ENCODE peak calls at places on chromosome 13, in seven cellular contexts. One of them, this sample, is unnamed.

GRCh38 chr13:113848020-113848419 is 15.9 kb downstream of the GAS6 start:
- DNase-seq in GM23338: no peak
- DNase-seq in IMR-90: no peak
- DNase-seq in PC-3: no peak
- DNase-seq in HCT116: no peak
- DNase-seq in neural progenitor cell: no peak
- DNase-seq in osteoblast: no peak
- DNase-seq in this sample: no peak

GRCh38 chr13:29858667-29859066 is 8.2 kb upstream of the UBL3 start:
- DNase-seq in GM23338: no peak
- DNase-seq in IMR-90: peak; percentile 59
- DNase-seq in PC-3: no peak
- DNase-seq in HCT116: no peak
- DNase-seq in neural progenitor cell: no peak
- DNase-seq in osteoblast: peak; percentile 32
- DNase-seq in this sample: no peak

GRCh38 chr13:75330770-75331169 is 151.2 kb downstream of the TBC1D4 start:
- DNase-seq in GM23338: no peak
- DNase-seq in IMR-90: no peak
- DNase-seq in PC-3: no peak
- DNase-seq in HCT116: no peak
- DNase-seq in neural progenitor cell: no peak
- DNase-seq in osteoblast: no peak
- DNase-seq in this sample: no peak

GRCh38 chr13:21996049-21996448 is 325.2 kb downstream of the FGF9 start:
- DNase-seq in GM23338: no peak
- DNase-seq in IMR-90: no peak
- DNase-seq in PC-3: no peak
- DNase-seq in HCT116: no peak
- DNase-seq in neural progenitor cell: no peak
- DNase-seq in osteoblast: no peak
- DNase-seq in this sample: no peak

GRCh38 chr13:87122551-87122950 is 548.6 kb upstream of the SLITRK5 start:
- DNase-seq in GM23338: no peak
- DNase-seq in IMR-90: peak; percentile 68
- DNase-seq in PC-3: peak; percentile 54
- DNase-seq in HCT116: no peak
- DNase-seq in neural progenitor cell: no peak
- DNase-seq in osteoblast: no peak
- DNase-seq in this sample: no peak

GRCh38 chr13:29743229-29743786 is 107.1 kb downstream of the UBL3 start:
- DNase-seq in GM23338: no peak
- DNase-seq in IMR-90: peak; percentile 79
- DNase-seq in PC-3: no peak
- DNase-seq in HCT116: no peak
- DNase-seq in neural progenitor cell: peak; percentile 28
- DNase-seq in osteoblast: no peak
- DNase-seq in this sample: peak; percentile 57

GRCh38 chr13:102651392-102651791 is 43.5 kb downstream of the METTL21C start:
- DNase-seq in GM23338: no peak
- DNase-seq in IMR-90: peak; percentile 61
- DNase-seq in PC-3: peak; percentile 59
- DNase-seq in HCT116: no peak
- DNase-seq in neural progenitor cell: no peak
- DNase-seq in osteoblast: peak; percentile 55
- DNase-seq in this sample: peak; percentile 32

GRCh38 chr13:19836472-19836871 is 27.0 kb downstream of the ZMYM5 start:
- DNase-seq in GM23338: no peak
- DNase-seq in IMR-90: peak; percentile 53
- DNase-seq in PC-3: peak; percentile 5
- DNase-seq in HCT116: no peak
- DNase-seq in neural progenitor cell: no peak
- DNase-seq in osteoblast: no peak
- DNase-seq in this sample: peak; percentile 36

GRCh38 chr13:75481176-75482069 is 546 bp downstream of the TBC1D4 start:
- DNase-seq in GM23338: peak; percentile 68
- DNase-seq in IMR-90: no peak
- DNase-seq in PC-3: peak; percentile 28
- DNase-seq in HCT116: no peak
- DNase-seq in neural progenitor cell: peak; percentile 65
- DNase-seq in osteoblast: peak; percentile 81
- DNase-seq in this sample: peak; percentile 28

DNA sequence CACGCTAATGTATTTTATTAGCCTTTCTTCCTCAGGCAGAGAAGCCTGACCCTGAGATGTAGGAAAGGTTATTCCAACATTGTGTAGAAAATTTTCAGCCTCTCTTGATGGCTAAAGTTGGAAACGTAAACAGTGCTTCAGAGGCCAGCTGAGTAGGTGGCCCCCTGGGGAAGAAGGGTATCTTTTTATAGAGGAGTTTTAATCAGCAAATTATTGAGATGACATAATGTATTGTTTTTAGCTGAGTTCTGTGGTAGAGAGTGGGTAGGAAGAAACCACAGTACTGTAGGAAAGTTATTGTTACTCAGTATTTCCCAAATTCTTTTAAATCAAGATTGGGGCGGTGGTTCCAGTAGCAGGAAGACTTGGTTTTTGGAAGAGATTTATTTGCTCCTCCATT is 268.8 kb downstream of the DLEU7 start:
- DNase-seq in GM23338: no peak
- DNase-seq in IMR-90: no peak
- DNase-seq in PC-3: no peak
- DNase-seq in HCT116: no peak
- DNase-seq in neural progenitor cell: no peak
- DNase-seq in osteoblast: peak; percentile 91
- DNase-seq in this sample: peak; percentile 95
- H3K4me2 ChIP-seq in GM23338: no peak overlapping the region
- H3K4me2 ChIP-seq in IMR-90: no peak overlapping the region
- H3K4me2 ChIP-seq in PC-3: no peak overlapping the region
- H3K4me2 ChIP-seq in HCT116: no peak overlapping the region
- H3K4me2 ChIP-seq in neural progenitor cell: no peak overlapping the region
- H3K4me2 ChIP-seq in osteoblast: peak overlapping the region; percentile 46
- H3K4me2 ChIP-seq in this sample: no peak overlapping the region

DNA sequence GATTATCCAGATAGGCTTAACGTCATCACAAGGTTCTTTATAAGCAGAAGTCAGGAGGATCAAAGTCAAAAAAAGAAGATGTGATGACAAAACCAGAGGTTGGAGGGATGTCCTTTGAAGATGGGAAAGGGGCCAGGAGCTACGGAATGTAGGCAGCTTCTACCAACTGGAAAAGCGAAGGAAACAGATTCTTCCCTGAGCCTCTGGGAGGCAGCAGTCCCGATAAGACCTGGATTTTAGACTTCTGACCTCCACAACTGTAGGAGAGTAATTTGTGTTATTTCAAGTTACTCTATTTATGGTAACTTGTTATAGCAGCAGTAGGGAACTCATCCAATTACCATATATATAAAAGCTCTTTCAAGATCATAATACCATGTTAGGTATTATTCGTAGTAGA is 98.8 kb upstream of the MYCBP2 start:
- DNase-seq in GM23338: peak; percentile 41
- DNase-seq in IMR-90: no peak
- DNase-seq in PC-3: no peak
- DNase-seq in HCT116: no peak
- DNase-seq in neural progenitor cell: no peak
- DNase-seq in osteoblast: no peak
- DNase-seq in this sample: no peak
- TF ChIP-seq CTCF in GM23338: peak; percentile 36
- TF ChIP-seq CTCF in IMR-90: no peak
- TF ChIP-seq CTCF in PC-3: no peak
- TF ChIP-seq CTCF in HCT116: peak; percentile 30
- TF ChIP-seq CTCF in neural progenitor cell: no peak
- TF ChIP-seq CTCF in osteoblast: no peak
- TF ChIP-seq CTCF in this sample: no peak

GRCh38 chr13:77548095-77548494 is 12.6 kb downstream of the SCEL start:
- DNase-seq in GM23338: no peak
- DNase-seq in IMR-90: no peak
- DNase-seq in PC-3: no peak
- DNase-seq in HCT116: no peak
- DNase-seq in neural progenitor cell: no peak
- DNase-seq in osteoblast: no peak
- DNase-seq in this sample: no peak

GRCh38 chr13:77543711-77544110 is 8.2 kb downstream of the SCEL start:
- DNase-seq in GM23338: no peak
- DNase-seq in IMR-90: no peak
- DNase-seq in PC-3: no peak
- DNase-seq in HCT116: no peak
- DNase-seq in neural progenitor cell: no peak
- DNase-seq in osteoblast: no peak
- DNase-seq in this sample: peak; percentile 21

GRCh38 chr13:77544365-77544764 is 8.9 kb downstream of the SCEL start:
- DNase-seq in GM23338: no peak
- DNase-seq in IMR-90: no peak
- DNase-seq in PC-3: peak; percentile 66
- DNase-seq in HCT116: no peak
- DNase-seq in neural progenitor cell: no peak
- DNase-seq in osteoblast: peak; percentile 46
- DNase-seq in this sample: peak; percentile 63

GRCh38 chr13:77545626-77546412 is 10.3 kb downstream of the SCEL start:
- DNase-seq in GM23338: no peak
- DNase-seq in IMR-90: no peak
- DNase-seq in PC-3: no peak
- DNase-seq in HCT116: no peak
- DNase-seq in neural progenitor cell: no peak
- DNase-seq in osteoblast: no peak
- DNase-seq in this sample: no peak

GRCh38 chr13:77544765-77545316 is 9.3 kb downstream of the SCEL start:
- DNase-seq in GM23338: no peak
- DNase-seq in IMR-90: no peak
- DNase-seq in PC-3: no peak
- DNase-seq in HCT116: no peak
- DNase-seq in neural progenitor cell: no peak
- DNase-seq in osteoblast: no peak
- DNase-seq in this sample: no peak
- H3K4me2 ChIP-seq in GM23338: no peak overlapping the region
- H3K4me2 ChIP-seq in IMR-90: no peak overlapping the region
- H3K4me2 ChIP-seq in PC-3: no peak overlapping the region
- H3K4me2 ChIP-seq in HCT116: no peak overlapping the region
- H3K4me2 ChIP-seq in neural progenitor cell: no peak overlapping the region
- H3K4me2 ChIP-seq in osteoblast: no peak overlapping the region
- H3K4me2 ChIP-seq in this sample: no peak overlapping the region

GRCh38 chr13:47463002-47463401 is 538.1 kb downstream of the SUCLA2 start:
- DNase-seq in GM23338: no peak
- DNase-seq in IMR-90: no peak
- DNase-seq in PC-3: no peak
- DNase-seq in HCT116: no peak
- DNase-seq in neural progenitor cell: no peak
- DNase-seq in osteoblast: no peak
- DNase-seq in this sample: no peak
- TF ChIP-seq CTCF in GM23338: no peak
- TF ChIP-seq CTCF in IMR-90: no peak
- TF ChIP-seq CTCF in PC-3: no peak
- TF ChIP-seq CTCF in HCT116: no peak
- TF ChIP-seq CTCF in neural progenitor cell: no peak
- TF ChIP-seq CTCF in osteoblast: no peak
- TF ChIP-seq CTCF in this sample: no peak

DNA sequence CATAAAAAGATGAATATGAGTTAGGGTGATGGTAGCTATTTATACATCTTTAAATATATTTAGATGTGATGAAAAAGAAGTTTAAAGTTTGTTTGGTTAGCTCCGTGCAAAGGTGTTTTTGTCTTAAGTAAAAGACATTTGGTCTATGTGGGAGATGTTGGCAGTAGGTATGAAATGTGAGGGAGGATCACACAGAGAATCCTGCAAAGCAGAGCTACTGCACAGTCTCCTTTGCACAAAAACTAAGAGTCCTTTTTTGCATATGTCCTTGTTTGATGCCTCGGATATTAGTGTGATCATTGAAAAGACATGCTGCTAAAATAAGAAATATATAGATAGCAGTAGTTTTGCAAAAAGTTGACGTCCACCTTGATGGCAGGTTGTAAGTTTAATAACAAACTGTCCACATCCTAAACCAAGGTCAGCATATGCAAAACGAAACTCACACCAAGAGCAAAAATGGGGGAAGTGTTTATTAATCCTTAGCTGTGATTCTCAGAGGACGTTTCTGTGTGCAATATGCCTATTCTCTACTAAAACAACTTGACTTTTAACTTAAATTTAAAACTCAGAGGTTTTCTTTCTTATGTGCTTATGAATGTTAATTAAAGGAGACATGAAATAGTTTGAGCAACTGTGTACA is 870.1 kb downstream of the PCDH9 start:
- DNase-seq in GM23338: no peak
- DNase-seq in IMR-90: no peak
- DNase-seq in PC-3: no peak
- DNase-seq in HCT116: no peak
- DNase-seq in neural progenitor cell: no peak
- DNase-seq in osteoblast: no peak
- DNase-seq in this sample: no peak
- H3K4me2 ChIP-seq in GM23338: no peak overlapping the region
- H3K4me2 ChIP-seq in IMR-90: no peak overlapping the region
- H3K4me2 ChIP-seq in PC-3: no peak overlapping the region
- H3K4me2 ChIP-seq in HCT116: no peak overlapping the region
- H3K4me2 ChIP-seq in neural progenitor cell: no peak overlapping the region
- H3K4me2 ChIP-seq in osteoblast: peak overlapping the region; percentile 4
- H3K4me2 ChIP-seq in this sample: no peak overlapping the region